ENCODE peak calls at places on chromosomes 12 and 14, in ten cellular contexts. C is HT1080; R is progenitor cell of endocrine pancreas; W is iris pigment epithelial cell; Y is T-helper 9 cell; Z is PC-3; F is T-cell; Q is H4; E is EL; N is effector CD4-positive, alpha-beta T cell. H is an unnamed sample.

GRCh38 chr14:75578786-75579781 is 664 bp downstream of the FLVCR2 start:
- DNase-seq in W (no peak), E (no peak), C (no peak), Z (no peak), Q (peak; percentile 19), R (peak; percentile 10), N (no peak), F (no peak), Y (no peak), H (no peak)

GRCh38 chr12:111687255-111687654 is 1.4 kb downstream of the ACAD10 start:
- DNase-seq in E (no peak), R (no peak), Z (peak; percentile 43), F (no peak), C (no peak), W (no peak), N (no peak), Q (no peak), Y (no peak), H (no peak)

GRCh38 chr14:65832431-65833253 is 420.1 kb downstream of the FUT8 start:
- DNase-seq in C (no peak), N (no peak), Q (no peak), Y (no peak), Z (peak; percentile 24), F (no peak), W (peak; percentile 10), E (peak; percentile 10), R (no peak), H (no peak)

GRCh38 chr12:3172124-3173007 is 95.2 kb downstream of the TSPAN9 start:
- DNase-seq in E (no peak), W (no peak), F (no peak), Y (no peak), R (no peak), N (no peak), Q (no peak), Z (no peak), C (no peak), H (no peak)

GRCh38 chr14:67579040-67579439 is 21.0 kb downstream of the PIGH start:
- DNase-seq in E (no peak), Y (no peak), F (no peak), N (no peak), Z (no peak), C (no peak), R (no peak), Q (no peak), W (no peak), H (no peak)

GRCh38 chr14:98189521-98189920 is 1082.5 kb downstream of the BCL11B start:
- DNase-seq in Z (no peak), C (no peak), E (no peak), N (no peak), R (no peak), Y (no peak), Q (no peak), W (no peak), F (peak; percentile 34), H (peak; percentile 63)

GRCh38 chr12:44863867-44864266 is 12.2 kb downstream of the NELL2 start:
- DNase-seq in C (no peak), Y (no peak), N (no peak), W (no peak), Q (no peak), E (no peak), R (no peak), Z (no peak), F (no peak), H (no peak)

GRCh38 chr12:115255962-115256361 is 572.0 kb upstream of the TBX3 start:
- DNase-seq in E (no peak), N (no peak), Q (no peak), Y (no peak), R (no peak), Z (no peak), W (no peak), F (no peak), C (no peak), H (no peak)

GRCh38 chr14:74892745-74893144 is 11.0 kb downstream of the DLST start:
- DNase-seq in E (no peak), N (no peak), C (no peak), Z (no peak), Q (no peak), W (no peak), R (no peak), Y (no peak), F (no peak), H (no peak)

GRCh38 chr12:102061096-102061555 is 665 bp downstream of the WASHC3 start:
- DNase-seq in C (no peak), N (no peak), R (no peak), F (no peak), E (no peak), Y (no peak), Q (no peak), Z (peak; percentile 48), W (no peak), H (peak; percentile 32)

GRCh38 chr12:95608252-95609033 is 57.2 kb upstream of the USP44 start:
- DNase-seq in W (peak; percentile 73), Q (peak; percentile 83), N (no peak), Y (no peak), R (no peak), C (peak; percentile 72), E (peak; percentile 67), F (no peak), Z (peak; percentile 91), H (no peak)

GRCh38 chr12:62190921-62191746 is 69.1 kb upstream of the USP15 start:
- DNase-seq in W (no peak), Z (no peak), Y (peak; percentile 1), N (peak; percentile 2), C (no peak), Q (no peak), R (peak; percentile 10), E (no peak), F (peak; percentile 25), H (no peak)